ENCODE peak calls at places on chromosomes 1 and 21, in seven cellular contexts. L, K, B, A, Q, F and I are unnamed samples.

GRCh38 chr1:31410871-31411270 is 2.1 kb upstream of the SERINC2 start:
- DNase-seq in L (no peak), K (no peak), B (no peak), A (no peak), Q (no peak), F (no peak), I (no peak)

GRCh38 chr1:37951783-37952624 is 5.2 kb upstream of the INPP5B start:
- DNase-seq in L (no peak), K (no peak), B (no peak), A (no peak), Q (no peak), F (no peak), I (no peak)

GRCh38 chr1:223828162-223828848 is 17.4 kb downstream of the TP53BP2 start:
- DNase-seq in L (no peak), K (no peak), B (no peak), A (no peak), Q (no peak), F (no peak), I (no peak)

GRCh38 chr21:45372732-45373355 is 32.1 kb upstream of the COL18A1 start:
- DNase-seq in L (no peak), K (no peak), B (no peak), A (no peak), Q (no peak), F (no peak), I (no peak)

GRCh38 chr1:169795687-169796086 is 980 bp upstream of the METTL18 start:
- DNase-seq in L (no peak), K (no peak), B (no peak), A (no peak), Q (no peak), F (no peak), I (peak)

GRCh38 chr21:43937898-43938309 is 72.9 kb downstream of the AGPAT3 start:
- DNase-seq in L (no peak), K (no peak), B (no peak), A (no peak), Q (no peak), F (no peak), I (no peak)

GRCh38 chr21:38263493-38263892 is 6.7 kb downstream of the KCNJ15 start:
- DNase-seq in L (no peak), K (no peak), B (peak), A (peak), Q (no peak), F (no peak), I (no peak)

GRCh38 chr1:84027368-84027767 is 28.4 kb upstream of the TTLL7 start:
- DNase-seq in L (no peak), K (no peak), B (no peak), A (no peak), Q (no peak), F (no peak), I (no peak)

GRCh38 chr1:185337221-185337620 is 20.2 kb upstream of the IVNS1ABP start:
- DNase-seq in L (no peak), K (no peak), B (no peak), A (peak), Q (no peak), F (no peak), I (no peak)

GRCh38 chr1:210557426-210558077 is 228.8 kb downstream of the HHAT start:
- DNase-seq in L (no peak), K (no peak), B (no peak), A (no peak), Q (no peak), F (no peak), I (no peak)

GRCh38 chr1:218646288-218646687 is 301.2 kb downstream of the TGFB2 start:
- DNase-seq in L (no peak), K (no peak), B (no peak), A (no peak), Q (no peak), F (no peak), I (no peak)